ENCODE peak calls at places on chromosomes 2 and 18, in four cellular contexts. M is neural crest cell, G is AG09319, U is HFFc6. O is an unnamed sample.

GRCh38 chr2:120978359-120979050 is 242.8 kb downstream of the GLI2 start:
- DNase-seq in M (no peak), G (no peak), U (peak; percentile 37), O (no peak)

GRCh38 chr2:190755796-190756415 is 107.0 kb downstream of the NAB1 start:
- DNase-seq in M (no peak), G (no peak), U (no peak), O (no peak)

GRCh38 chr2:136448435-136448834 is 316.9 kb upstream of the THSD7B start:
- DNase-seq in M (no peak), G (no peak), U (no peak), O (no peak)

GRCh38 chr2:151269798-151270568 is 8.3 kb upstream of the RBM43 start:
- DNase-seq in M (no peak), G (no peak), U (no peak), O (no peak)

GRCh38 chr2:196534533-196534932 is 105.0 kb upstream of the CCDC150 start:
- DNase-seq in M (no peak), G (no peak), U (no peak), O (no peak)

GRCh38 chr2:58042486-58042970 is 4.1 kb upstream of the VRK2 start:
- DNase-seq in M (no peak), G (no peak), U (peak; percentile 92), O (peak; percentile 44)

GRCh38 chr2:164126960-164127359 is 391.2 kb upstream of the FIGN start:
- DNase-seq in M (no peak), G (no peak), U (no peak), O (peak; percentile 10)

GRCh38 chr2:224046752-224047151 is 7.7 kb upstream of the SERPINE2 start:
- DNase-seq in M (no peak), G (no peak), U (no peak), O (peak; percentile 43)

GRCh38 chr2:199771948-199772692 is 78.9 kb downstream of the FTCDNL1 start:
- DNase-seq in M (no peak), G (no peak), U (no peak), O (no peak)

GRCh38 chr2:230586328-230586982 is 126.2 kb upstream of the CAB39 start:
- DNase-seq in M (no peak), G (no peak), U (no peak), O (no peak)

GRCh38 chr2:44929680-44930273 is 11.7 kb upstream of the SIX3 start:
- DNase-seq in M (no peak), G (no peak), U (no peak), O (no peak)

GRCh38 chr2:232973336-232973735 is 39.7 kb downstream of the NGEF start:
- DNase-seq in M (no peak), G (no peak), U (no peak), O (no peak)

GRCh38 chr18:6734746-6735430 is 5.4 kb downstream of the ARHGAP28 start:
- DNase-seq in M (no peak), G (no peak), U (no peak), O (no peak)

GRCh38 chr2:113219889-113220641 is 46.3 kb downstream of the PSD4 start:
- DNase-seq in M (no peak), G (no peak), U (no peak), O (no peak)

GRCh38 chr18:79699653-79700052 is 20.1 kb downstream of the CTDP1 start:
- DNase-seq in M (no peak), G (no peak), U (no peak), O (no peak)

GRCh38 chr18:25134858-25135257 is 217.1 kb downstream of the ZNF521 start:
- DNase-seq in M (no peak), G (no peak), U (no peak), O (peak; percentile 47)

GRCh38 chr2:20619624-20620024 is 31.3 kb downstream of the HS1BP3 start:
- DNase-seq in M (no peak), G (no peak), U (no peak), O (no peak)

GRCh38 chr18:48323151-48323550 is 86.0 kb downstream of the ZBTB7C start:
- DNase-seq in M (no peak), G (no peak), U (no peak), O (no peak)

GRCh38 chr18:5962362-5962761 is 67.0 kb upstream of the TMEM200C start:
- DNase-seq in M (no peak), G (no peak), U (no peak), O (peak; percentile 9)

DNA sequence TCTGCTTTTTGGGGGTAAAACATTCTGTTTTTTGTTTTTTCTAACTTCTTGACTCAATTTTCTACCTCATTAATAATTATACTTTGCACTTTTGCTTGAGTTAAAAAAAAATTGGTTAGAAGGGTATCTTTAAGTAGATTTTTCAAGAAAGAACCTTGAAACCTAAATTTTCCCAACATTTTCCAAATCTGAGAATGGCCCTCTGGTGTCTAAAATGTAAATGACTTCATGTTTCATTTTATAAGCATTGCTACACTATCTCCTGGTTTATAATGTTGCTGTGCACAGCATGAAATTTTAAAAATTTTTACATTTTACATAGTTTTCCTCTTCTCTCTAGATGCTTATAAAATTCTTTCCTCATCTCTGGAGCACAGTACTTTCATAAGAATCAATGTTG is 14.2 kb downstream of the EIF2AK2 start:
- DNase-seq in M (no peak), G (no peak), U (no peak), O (no peak)
- TF ChIP-seq CTCF in M (peak; percentile 35), G (no peak), U (peak; percentile 54), O (no peak)

GRCh38 chr18:7871560-7872456 is 304.7 kb downstream of the PTPRM start:
- DNase-seq in M (no peak), G (no peak), U (no peak), O (no peak)

GRCh38 chr18:7876354-7876753 is 309.2 kb downstream of the PTPRM start:
- DNase-seq in M (no peak), G (peak; percentile 19), U (no peak), O (no peak)

GRCh38 chr18:7873316-7873715 is 306.2 kb downstream of the PTPRM start:
- DNase-seq in M (no peak), G (no peak), U (no peak), O (no peak)

GRCh38 chr18:7870855-7871254 is 303.7 kb downstream of the PTPRM start:
- DNase-seq in M (no peak), G (no peak), U (no peak), O (no peak)

GRCh38 chr18:7872569-7872968 is 305.5 kb downstream of the PTPRM start:
- DNase-seq in M (no peak), G (peak; percentile 57), U (peak; percentile 54), O (peak; percentile 48)
- TF ChIP-seq CTCF in M (no peak), G (peak; percentile 43), U (peak; percentile 58), O (peak; percentile 20)

GRCh38 chr18:74116628-74117554 is 30.7 kb downstream of the FBXO15 start:
- DNase-seq in M (no peak), G (peak; percentile 29), U (peak; percentile 47), O (peak; percentile 60)
- TF ChIP-seq CTCF in M (peak; percentile 81), G (peak; percentile 81), U (peak; percentile 86), O (peak; percentile 72)

GRCh38 chr2:28566441-28567075 is 70.7 kb downstream of the PLB1 start:
- DNase-seq in M (peak; percentile 96), G (peak; percentile 51), U (peak; percentile 64), O (peak; percentile 90)

GRCh38 chr2:28565720-28566295 is 69.9 kb downstream of the PLB1 start:
- DNase-seq in M (no peak), G (no peak), U (no peak), O (no peak)

GRCh38 chr2:28568533-28568932 is 72.7 kb downstream of the PLB1 start:
- DNase-seq in M (no peak), G (no peak), U (no peak), O (no peak)

GRCh38 chr2:28565033-28565432 is 69.2 kb downstream of the PLB1 start:
- DNase-seq in M (no peak), G (no peak), U (no peak), O (no peak)

GRCh38 chr2:28567076-28567471 is 71.2 kb downstream of the PLB1 start:
- DNase-seq in M (no peak), G (no peak), U (no peak), O (no peak)
- TF ChIP-seq CTCF in M (peak; percentile 52), G (no peak), U (no peak), O (no peak)

DNA sequence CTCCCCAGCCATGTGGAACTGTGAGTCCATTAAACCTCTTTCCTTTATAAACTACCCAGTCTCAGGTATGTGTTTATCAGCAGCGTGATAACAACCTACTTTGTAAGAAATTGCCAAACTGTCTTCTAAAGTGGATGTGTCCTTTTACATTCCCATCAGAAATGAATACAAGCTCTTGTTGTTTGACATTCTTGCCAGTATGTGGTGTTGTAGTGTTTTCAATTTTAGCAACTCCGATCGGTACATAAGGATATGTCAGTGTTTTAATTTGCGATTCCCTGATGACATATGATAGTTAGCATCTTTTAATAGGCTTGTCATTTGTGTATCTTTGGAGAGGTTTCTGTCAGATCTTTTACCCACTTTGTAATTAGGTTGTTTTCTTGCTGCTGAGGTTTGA is 1156.3 kb upstream of the CRIM1 start:
- DNase-seq in M (no peak), G (no peak), U (no peak), O (no peak)
- TF ChIP-seq CTCF in M (peak; percentile 31), G (no peak), U (no peak), O (no peak)

O was measured in cardiac muscle cell.